ENCODE peak calls at places on chromosomes 6 and 20, in eight cellular contexts. Z is Panc1, L is GM23338, W is heart left ventricle, G is Caco-2, X is Peyer's patch, D is dorsolateral prefrontal cortex, R is small intestine. T is an unnamed sample.

GRCh38 chr6:168309997-168310396 is 9.6 kb downstream of the DACT2 start:
- DNase-seq in X (no peak), G (no peak), W (no peak), L (no peak), R (no peak), D (no peak), Z (no peak), T (no peak)

GRCh38 chr6:37990762-37991525 is 171.4 kb downstream of the ZFAND3 start:
- DNase-seq in W (no peak), L (peak), G (no peak), X (no peak), R (no peak), D (no peak), Z (no peak), T (peak)

GRCh38 chr20:61718361-61718760 is 347.3 kb downstream of the TAF4 start:
- DNase-seq in L (no peak), D (no peak), G (no peak), R (no peak), X (no peak), Z (no peak), W (no peak), T (no peak)

GRCh38 chr20:61786230-61786629 is 279.5 kb downstream of the TAF4 start:
- DNase-seq in G (no peak), X (no peak), D (no peak), L (no peak), W (no peak), R (no peak), Z (no peak), T (no peak)

GRCh38 chr20:41632896-41633295 is 14.7 kb upstream of the CHD6 start:
- DNase-seq in R (no peak), Z (no peak), X (no peak), G (no peak), L (no peak), D (no peak), W (no peak), T (peak)

GRCh38 chr6:15326072-15326614 is 80.3 kb downstream of the JARID2 start:
- DNase-seq in D (no peak), L (no peak), Z (no peak), X (no peak), G (no peak), R (no peak), W (no peak), T (no peak)

GRCh38 chr6:19417713-19418112 is 419.5 kb upstream of the ID4 start:
- DNase-seq in X (no peak), L (no peak), W (no peak), D (no peak), G (no peak), R (no peak), Z (peak), T (peak)

GRCh38 chr6:168232046-168232445 is 87.5 kb downstream of the DACT2 start:
- DNase-seq in Z (no peak), R (no peak), L (no peak), X (no peak), D (no peak), W (no peak), G (no peak), T (no peak)

GRCh38 chr6:88870728-88871330 is 92.6 kb downstream of the RNGTT start:
- DNase-seq in D (no peak), G (peak), L (peak), R (peak), Z (no peak), W (no peak), X (peak), T (no peak)

GRCh38 chr6:51209651-51210050 is 391.0 kb downstream of the TFAP2B start:
- DNase-seq in G (no peak), R (no peak), X (no peak), Z (no peak), W (no peak), D (no peak), L (no peak), T (no peak)

GRCh38 chr20:41592516-41593192 is 25.5 kb downstream of the CHD6 start:
- DNase-seq in L (no peak), Z (no peak), X (no peak), W (no peak), R (no peak), D (no peak), G (no peak), T (no peak)

GRCh38 chr20:7883741-7884140 is 56.5 kb downstream of the HAO1 start:
- DNase-seq in X (no peak), L (no peak), R (no peak), D (no peak), G (no peak), W (no peak), Z (no peak), T (no peak)

GRCh38 chr6:90730191-90730673 is 143.4 kb upstream of the MAP3K7 start:
- DNase-seq in Z (no peak), L (no peak), G (no peak), W (no peak), X (no peak), R (no peak), D (no peak), T (no peak)

GRCh38 chr6:100417037-100417436 is 47.7 kb downstream of the SIM1 start:
- DNase-seq in W (no peak), D (no peak), X (no peak), G (no peak), R (no peak), Z (no peak), L (no peak), T (no peak)

GRCh38 chr6:127069659-127070279 is 48.7 kb upstream of the RSPO3 start:
- DNase-seq in W (no peak), R (peak), L (peak), D (no peak), X (no peak), Z (no peak), G (peak), T (no peak)

GRCh38 chr6:98833101-98834059 is 994 bp upstream of the POU3F2 start:
- DNase-seq in R (no peak), L (peak), Z (no peak), W (no peak), D (peak), G (no peak), X (peak), T (no peak)

GRCh38 chr20:34369265-34369664 is 6.2 kb downstream of the ITCH start:
- DNase-seq in G (no peak), R (no peak), L (no peak), Z (no peak), W (no peak), X (no peak), D (no peak), T (no peak)

GRCh38 chr6:53673138-53673801 is 7.7 kb upstream of the KLHL31 start:
- DNase-seq in Z (peak), L (no peak), D (no peak), W (no peak), G (no peak), R (peak), X (no peak), T (peak)

GRCh38 chr20:6780414-6780813 is 12.9 kb downstream of the BMP2 start:
- DNase-seq in D (no peak), G (no peak), W (no peak), X (no peak), R (peak), L (no peak), Z (no peak), T (no peak)

GRCh38 chr20:6786548-6786947 is 19.1 kb downstream of the BMP2 start:
- DNase-seq in D (no peak), L (no peak), Z (no peak), W (no peak), X (no peak), R (no peak), G (no peak), T (no peak)

GRCh38 chr20:6784767-6785166 is 17.3 kb downstream of the BMP2 start:
- DNase-seq in L (no peak), R (peak), W (no peak), Z (no peak), D (no peak), X (no peak), G (no peak), T (no peak)

DNA sequence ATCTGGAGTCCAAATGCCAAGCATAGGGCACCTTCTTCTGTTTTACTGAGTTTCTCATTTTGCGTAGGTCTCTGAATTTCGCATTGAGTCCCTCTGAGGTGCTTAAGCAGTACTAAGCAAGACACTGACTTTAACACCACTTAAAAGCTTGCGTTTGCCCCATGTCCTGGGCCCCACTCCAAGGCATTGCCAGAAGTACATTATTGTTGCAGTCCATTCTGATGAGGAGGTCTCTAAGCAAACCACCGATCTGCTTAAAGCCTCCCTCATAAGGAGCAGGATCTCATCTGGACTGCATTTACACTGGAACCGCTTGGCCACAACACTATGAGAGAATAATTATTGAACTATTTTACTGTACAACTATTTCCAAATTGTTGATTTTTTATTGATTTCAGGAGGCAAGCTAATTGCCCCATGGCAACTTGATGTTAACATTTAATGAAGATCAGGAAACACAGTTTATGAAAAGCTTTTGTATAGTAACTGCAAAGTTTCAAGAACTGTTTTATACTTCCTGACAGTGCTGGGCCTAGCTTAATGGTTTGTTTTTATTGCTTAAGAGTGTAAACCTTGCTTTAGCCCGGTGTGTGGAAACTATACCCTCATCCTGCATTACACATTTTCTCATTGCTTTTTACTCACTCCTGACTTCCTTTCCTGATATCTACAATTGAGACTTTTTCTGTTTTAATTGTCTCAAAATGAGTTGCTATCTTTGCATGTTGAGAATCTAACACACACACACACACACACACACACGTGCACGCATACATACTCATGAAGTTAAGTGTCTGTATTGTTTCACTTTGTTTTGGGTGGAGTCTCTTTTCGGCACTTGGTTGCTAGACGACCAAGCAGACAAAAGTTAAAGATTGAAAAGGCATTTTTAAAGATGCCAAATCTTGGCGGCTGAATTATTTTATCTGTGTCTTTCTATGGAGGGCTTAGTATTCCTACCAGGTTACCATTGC is 16.6 kb downstream of the BMP2 start:
- DNase-seq in L (no peak), D (no peak), Z (no peak), R (peak), W (no peak), X (no peak), G (no peak), T (no peak)
- H3K4me3 ChIP-seq in L (no peak), D (no peak), Z (no peak), R (no peak), W (no peak), X (no peak), G (no peak), T (no peak)

DNA sequence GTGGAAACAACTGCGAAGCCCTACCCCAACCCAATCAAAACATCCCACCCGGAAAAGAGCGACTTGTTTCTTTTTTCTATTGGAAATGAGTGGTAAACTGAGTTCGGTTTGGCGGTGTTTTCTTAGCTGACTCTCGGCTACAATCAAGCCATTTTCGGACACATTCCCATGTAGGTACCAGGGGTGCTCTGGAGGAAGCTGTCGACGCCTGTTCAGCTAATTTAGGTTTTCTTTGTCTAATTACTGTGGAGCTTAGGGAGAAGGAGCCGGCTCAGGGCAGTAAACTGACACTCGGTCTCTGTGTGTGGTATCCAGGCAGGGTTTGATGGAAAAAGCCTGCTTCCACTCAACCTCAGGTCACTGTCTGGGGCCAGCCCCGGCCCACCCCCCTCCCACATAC is 1.7 kb upstream of the FOXF2 start:
- DNase-seq in R (no peak), D (no peak), X (no peak), L (peak), W (no peak), G (no peak), Z (no peak), T (no peak)
- H3K4me3 ChIP-seq in R (no peak), D (peak), X (peak), L (no peak), W (no peak), G (no peak), Z (no peak), T (no peak)

GRCh38 chr20:18057106-18057993 is at the start of gene OVOL2:
- DNase-seq in D (no peak), Z (no peak), X (peak), W (no peak), L (peak), R (peak), G (peak), T (no peak)
- H3K4me3 ChIP-seq in D (peak), Z (peak), X (peak), W (peak), L (peak), R (peak), G (peak), T (peak)

GRCh38 chr20:53939554-53940355 is 130.6 kb downstream of the BCAS1 start:
- DNase-seq in Z (peak), D (peak), R (peak), X (peak), W (peak), L (peak), G (peak), T (peak)
- H3K4me3 ChIP-seq in Z (peak), D (peak), R (no peak), X (no peak), W (no peak), L (peak), G (no peak), T (no peak)

GRCh38 chr20:49318430-49319203 is 40.8 kb upstream of the ZNFX1 start:
- DNase-seq in X (no peak), D (peak), L (peak), W (no peak), Z (no peak), R (no peak), G (no peak), T (no peak)

GRCh38 chr20:49318091-49318429 is 40.2 kb upstream of the ZNFX1 start:
- DNase-seq in Z (no peak), W (no peak), D (no peak), X (no peak), L (peak), R (no peak), G (no peak), T (no peak)

GRCh38 chr20:49316704-49317103 is 38.8 kb upstream of the ZNFX1 start:
- DNase-seq in W (no peak), Z (no peak), R (no peak), X (no peak), L (no peak), G (no peak), D (no peak), T (no peak)

GRCh38 chr20:49320460-49320859 is 42.6 kb upstream of the ZNFX1 start:
- DNase-seq in Z (no peak), W (no peak), X (no peak), L (peak), D (no peak), R (peak), G (peak), T (no peak)

GRCh38 chr20:49319204-49319809 is 41.5 kb upstream of the ZNFX1 start:
- DNase-seq in L (peak), G (no peak), X (no peak), D (no peak), R (no peak), Z (no peak), W (no peak), T (no peak)
- H3K4me3 ChIP-seq in L (peak), G (no peak), X (peak), D (peak), R (no peak), Z (no peak), W (no peak), T (no peak)

GRCh38 chr6:6856538-6857523 is 250.9 kb upstream of the RREB1 start:
- DNase-seq in W (peak), L (peak), G (peak), D (no peak), X (peak), R (peak), Z (no peak), T (no peak)
- H3K4me3 ChIP-seq in W (peak), L (peak), G (peak), D (no peak), X (peak), R (no peak), Z (no peak), T (no peak)

T was measured in skeletal muscle cell.